ENCODE peak calls at places on chromosomes 13 and 19, in five cellular contexts. L, B, N, F and Z are unnamed samples.

GRCh38 chr13:98411013-98411412 is 165.9 kb downstream of the STK24 start:
- DNase-seq in L (no peak), B (no peak), N (no peak), F (no peak), Z (no peak)

GRCh38 chr13:106752584-106753202 is 184.8 kb upstream of the ARGLU1 start:
- DNase-seq in L (no peak), B (no peak), N (no peak), F (no peak), Z (no peak)

GRCh38 chr19:17996826-17997316 is 11.1 kb upstream of the ARRDC2 start:
- DNase-seq in L (peak), B (peak), N (peak), F (peak), Z (peak)

GRCh38 chr19:35879770-35880317 is 11.5 kb downstream of the APLP1 start:
- DNase-seq in L (peak), B (peak), N (peak), F (peak), Z (peak)

GRCh38 chr19:45245334-45245787 is at the start of gene EXOC3L2:
- DNase-seq in L (no peak), B (no peak), N (no peak), F (no peak), Z (peak)

GRCh38 chr13:98143157-98143553 is 261 bp downstream of the FARP1 start:
- DNase-seq in L (peak), B (no peak), N (peak), F (no peak), Z (no peak)

GRCh38 chr13:96003304-96003703 is 49.9 kb downstream of the UGGT2 start:
- DNase-seq in L (no peak), B (peak), N (no peak), F (no peak), Z (no peak)

GRCh38 chr19:2061936-2062729 is 11.1 kb upstream of the MKNK2 start:
- DNase-seq in L (peak), B (peak), N (no peak), F (no peak), Z (peak)

GRCh38 chr19:34236035-34236793 is 18.1 kb upstream of the GARRE1 start:
- DNase-seq in L (no peak), B (no peak), N (no peak), F (no peak), Z (no peak)

GRCh38 chr13:97445504-97446187 is 11.7 kb downstream of the RAP2A start:
- DNase-seq in L (no peak), B (no peak), N (no peak), F (no peak), Z (no peak)

GRCh38 chr13:29737061-29737460 is 113.4 kb downstream of the UBL3 start:
- DNase-seq in L (no peak), B (no peak), N (no peak), F (no peak), Z (no peak)

GRCh38 chr13:29483211-29483610 is 112.3 kb downstream of the SLC7A1 start:
- DNase-seq in L (peak), B (no peak), N (no peak), F (no peak), Z (no peak)

GRCh38 chr13:89783221-89783755 is 1564.2 kb upstream of the MIR17HG start:
- DNase-seq in L (peak), B (no peak), N (no peak), F (no peak), Z (no peak)

GRCh38 chr19:10560154-10560553 is 5.7 kb downstream of the KRI1 start:
- DNase-seq in L (no peak), B (no peak), N (no peak), F (no peak), Z (no peak)

GRCh38 chr13:111664696-111665095 is 344.3 kb downstream of the TEX29 start:
- DNase-seq in L (no peak), B (no peak), N (no peak), F (no peak), Z (no peak)

GRCh38 chr19:30719189-30719990 is 347.2 kb downstream of the ZNF536 start:
- DNase-seq in L (peak), B (peak), N (peak), F (no peak), Z (peak)

GRCh38 chr13:86681223-86681622 is 882.0 kb upstream of the SLITRK6 start:
- DNase-seq in L (no peak), B (no peak), N (no peak), F (no peak), Z (no peak)

GRCh38 chr13:48749699-48750473 is 96.2 kb downstream of the CYSLTR2 start:
- DNase-seq in L (no peak), B (peak), N (peak), F (peak), Z (peak)

GRCh38 chr19:29966594-29967249 is 24.7 kb downstream of the URI1 start:
- DNase-seq in L (no peak), B (peak), N (no peak), F (no peak), Z (no peak)

GRCh38 chr19:20423381-20424207 is 142.0 kb downstream of the ZNF737 start:
- DNase-seq in L (peak), B (peak), N (peak), F (peak), Z (no peak)

GRCh38 chr19:55324705-55325104 is 436 bp downstream of the TMEM150B start:
- DNase-seq in L (no peak), B (no peak), N (no peak), F (no peak), Z (no peak)

GRCh38 chr13:36038785-36039415 is 92.3 kb downstream of the DCLK1 start:
- DNase-seq in L (no peak), B (no peak), N (no peak), F (no peak), Z (no peak)

GRCh38 chr19:44722131-44723121 is 23.5 kb downstream of the CEACAM16 start:
- DNase-seq in L (no peak), B (no peak), N (no peak), F (no peak), Z (no peak)

GRCh38 chr13:98575009-98575866 is 1.7 kb downstream of the STK24 start:
- DNase-seq in L (no peak), B (no peak), N (no peak), F (no peak), Z (no peak)

GRCh38 chr13:40273173-40274000 is 393.1 kb downstream of the FOXO1 start:
- DNase-seq in L (no peak), B (peak), N (no peak), F (no peak), Z (no peak)

GRCh38 chr19:18417250-18418033 is 1.8 kb upstream of the SSBP4 start:
- DNase-seq in L (peak), B (peak), N (peak), F (no peak), Z (peak)

GRCh38 chr13:49148405-49148804 is 71.7 kb upstream of the MLNR start:
- DNase-seq in L (no peak), B (no peak), N (no peak), F (no peak), Z (no peak)

GRCh38 chr13:89584058-89584457 is 1763.4 kb upstream of the MIR17HG start:
- DNase-seq in L (no peak), B (peak), N (no peak), F (no peak), Z (no peak)

GRCh38 chr13:27118428-27119054 is 53.1 kb downstream of the USP12 start:
- DNase-seq in L (no peak), B (no peak), N (no peak), F (no peak), Z (no peak)

GRCh38 chr19:17967258-17968051 is 548 bp downstream of the KCNN1 start:
- DNase-seq in L (no peak), B (no peak), N (no peak), F (no peak), Z (no peak)

GRCh38 chr13:41178040-41178439 is 16.3 kb downstream of the KBTBD7 start:
- DNase-seq in L (no peak), B (peak), N (no peak), F (no peak), Z (no peak)

GRCh38 chr13:36163809-36164308 is 32.7 kb upstream of the DCLK1 start:
- DNase-seq in L (no peak), B (peak), N (peak), F (no peak), Z (peak)

DNA sequence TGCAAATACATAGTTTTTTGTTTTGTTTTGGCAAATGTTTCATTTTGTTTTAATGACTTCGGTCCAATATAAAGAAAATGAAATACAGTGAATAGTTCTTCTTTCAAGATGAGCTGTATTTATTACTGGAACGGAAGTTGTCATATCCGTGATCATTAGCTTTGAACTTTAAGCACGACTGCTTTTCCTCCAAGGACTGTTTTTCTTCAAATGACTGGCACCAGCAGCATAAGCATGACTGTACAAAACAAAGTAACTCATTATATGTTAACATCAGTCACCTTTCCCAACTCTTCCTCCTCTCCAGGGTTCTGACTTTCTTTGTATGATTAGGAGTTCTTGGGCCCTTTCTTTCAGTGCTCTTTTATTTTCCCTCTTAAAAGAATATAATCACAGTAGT is 20.5 kb downstream of the EDNRB start:
- DNase-seq in L (no peak), B (no peak), N (no peak), F (no peak), Z (no peak)
- TF ChIP-seq POLR2AphosphoS5 in L (no peak), B (no peak), N (peak), F (no peak), Z (no peak)

GRCh38 chr19:46927106-46927505 is 66.3 kb downstream of the ARHGAP35 start:
- DNase-seq in L (no peak), B (no peak), N (no peak), F (no peak), Z (no peak)
- TF ChIP-seq POLR2AphosphoS5 in L (no peak), B (no peak), N (no peak), F (no peak), Z (no peak)

DNA sequence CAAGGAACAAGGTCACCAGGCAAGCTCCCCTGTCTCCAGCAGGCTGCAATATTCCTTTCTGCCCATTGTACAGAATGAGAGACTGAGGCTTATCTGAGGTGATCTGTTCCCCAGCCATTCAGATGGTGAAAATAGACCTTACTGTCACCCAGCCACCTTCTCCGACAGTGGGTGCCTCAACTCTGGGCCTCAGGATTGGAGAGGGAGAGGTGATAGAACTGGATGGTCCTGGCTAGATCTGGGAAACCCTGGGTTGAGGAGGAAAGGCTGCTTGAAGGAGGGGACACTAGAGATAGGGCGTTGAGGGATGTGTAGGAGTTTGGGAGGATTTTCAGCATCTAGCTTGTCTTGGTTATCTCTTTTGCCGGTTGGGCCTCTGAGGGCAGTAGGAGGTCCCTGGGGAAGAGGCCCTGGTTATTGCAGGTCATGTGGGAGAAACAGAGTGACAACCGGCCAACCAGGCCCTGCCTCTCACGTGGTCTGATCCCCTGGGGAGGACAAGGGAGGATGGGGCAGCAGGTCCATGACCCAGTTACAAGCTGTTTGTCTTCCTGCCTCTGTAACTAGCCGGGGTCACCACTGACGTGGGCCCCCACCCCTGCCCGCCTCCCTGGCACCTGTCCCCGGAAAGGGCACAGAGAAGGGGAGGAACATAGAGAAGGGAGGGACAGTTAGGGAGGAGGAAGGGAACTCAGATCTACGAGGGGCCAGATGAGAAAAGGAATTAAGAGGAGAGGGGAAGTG is 8.2 kb downstream of the NFIC start:
- DNase-seq in L (no peak), B (no peak), N (peak), F (no peak), Z (peak)
- TF ChIP-seq POLR2AphosphoS5 in L (peak), B (no peak), N (peak), F (no peak), Z (peak)

GRCh38 chr19:47881757-47882156 is 4.4 kb downstream of the SULT2A1 start:
- DNase-seq in L (no peak), B (peak), N (peak), F (no peak), Z (no peak)

GRCh38 chr19:47885067-47885463 is 1.1 kb downstream of the SULT2A1 start:
- DNase-seq in L (no peak), B (no peak), N (peak), F (no peak), Z (no peak)

GRCh38 chr19:47890865-47891621 is 4.9 kb upstream of the SULT2A1 start:
- DNase-seq in L (no peak), B (no peak), N (peak), F (no peak), Z (no peak)

GRCh38 chr19:47882890-47883289 is 3.2 kb downstream of the SULT2A1 start:
- DNase-seq in L (no peak), B (no peak), N (peak), F (no peak), Z (no peak)

GRCh38 chr19:47886010-47886559 is at the start of gene SULT2A1:
- DNase-seq in L (no peak), B (no peak), N (peak), F (no peak), Z (no peak)
- TF ChIP-seq POLR2AphosphoS5 in L (no peak), B (no peak), N (no peak), F (no peak), Z (no peak)

DNA sequence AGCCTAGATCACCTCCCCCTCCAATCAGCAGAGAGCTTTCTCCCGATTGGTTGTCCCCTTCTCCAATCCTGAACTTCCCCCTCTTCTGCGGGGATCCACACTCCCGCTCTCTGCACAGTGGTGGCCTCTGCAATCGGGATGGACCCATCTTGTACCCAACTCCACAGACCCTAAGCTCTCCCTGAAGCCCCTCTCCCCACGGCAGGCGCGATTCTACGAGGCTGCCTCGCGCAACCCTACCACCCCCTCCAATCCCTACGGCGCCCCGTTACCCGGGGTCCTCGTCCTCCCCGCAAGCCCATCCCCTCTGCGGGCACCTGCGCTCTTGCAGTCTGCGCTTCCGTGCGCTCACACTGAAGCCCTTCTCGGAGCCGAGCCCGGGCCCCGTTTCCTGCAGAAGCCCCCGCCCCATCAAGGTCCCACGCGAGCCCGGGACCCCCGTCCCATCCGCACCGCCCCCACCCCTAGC is 459 bp downstream of the TMEM160 start:
- DNase-seq in L (peak), B (peak), N (peak), F (no peak), Z (peak)
- TF ChIP-seq POLR2AphosphoS5 in L (no peak), B (peak), N (peak), F (no peak), Z (no peak)

GRCh38 chr19:728011-728410 is 19.3 kb downstream of the PALM start:
- DNase-seq in L (peak), B (no peak), N (no peak), F (no peak), Z (no peak)
- TF ChIP-seq POLR2AphosphoS5 in L (peak), B (no peak), N (peak), F (no peak), Z (no peak)

DNA sequence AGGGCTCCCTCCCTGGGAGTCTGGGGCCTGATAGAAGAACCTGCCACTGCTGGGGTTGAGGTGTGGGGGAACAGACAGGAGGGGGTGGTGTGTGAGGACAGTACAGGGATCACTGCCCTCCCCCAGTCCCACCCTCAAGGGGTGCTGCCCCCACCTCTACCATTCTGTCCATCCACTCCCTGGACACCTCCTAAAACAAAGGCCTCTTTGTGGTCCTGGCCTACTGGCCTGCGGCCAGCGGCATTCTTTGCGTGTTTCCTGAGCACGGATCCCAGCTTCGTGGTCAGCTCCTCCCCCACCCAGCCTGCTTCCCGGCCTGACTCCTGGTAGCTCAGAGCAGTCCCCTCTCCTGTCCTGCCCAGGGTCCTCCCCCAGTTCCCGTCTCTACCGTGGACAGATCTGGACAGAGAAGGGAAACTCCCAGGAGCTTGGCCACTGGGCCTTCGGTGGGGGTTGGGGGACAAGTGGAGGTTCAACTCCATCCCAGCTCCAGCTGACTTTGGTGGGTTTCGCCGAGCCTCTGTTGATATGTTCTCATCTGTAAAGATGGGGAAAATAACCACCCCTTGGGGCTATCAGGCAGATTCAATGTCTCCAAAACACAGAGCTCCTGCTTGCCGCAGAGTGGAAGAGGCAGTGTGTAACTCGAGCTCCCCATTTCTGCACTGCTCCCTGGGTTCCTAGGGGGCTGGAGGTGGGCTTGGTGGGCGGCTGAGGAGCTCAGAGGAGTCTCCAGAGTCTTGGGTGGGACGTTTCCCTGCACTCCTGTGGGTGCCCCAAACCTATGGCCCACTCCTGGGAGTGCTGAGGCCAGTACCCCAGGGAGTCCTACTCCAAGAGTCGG is 48.7 kb downstream of the LYL1 start:
- DNase-seq in L (no peak), B (peak), N (peak), F (peak), Z (no peak)
- TF ChIP-seq POLR2AphosphoS5 in L (peak), B (no peak), N (peak), F (peak), Z (no peak)

DNA sequence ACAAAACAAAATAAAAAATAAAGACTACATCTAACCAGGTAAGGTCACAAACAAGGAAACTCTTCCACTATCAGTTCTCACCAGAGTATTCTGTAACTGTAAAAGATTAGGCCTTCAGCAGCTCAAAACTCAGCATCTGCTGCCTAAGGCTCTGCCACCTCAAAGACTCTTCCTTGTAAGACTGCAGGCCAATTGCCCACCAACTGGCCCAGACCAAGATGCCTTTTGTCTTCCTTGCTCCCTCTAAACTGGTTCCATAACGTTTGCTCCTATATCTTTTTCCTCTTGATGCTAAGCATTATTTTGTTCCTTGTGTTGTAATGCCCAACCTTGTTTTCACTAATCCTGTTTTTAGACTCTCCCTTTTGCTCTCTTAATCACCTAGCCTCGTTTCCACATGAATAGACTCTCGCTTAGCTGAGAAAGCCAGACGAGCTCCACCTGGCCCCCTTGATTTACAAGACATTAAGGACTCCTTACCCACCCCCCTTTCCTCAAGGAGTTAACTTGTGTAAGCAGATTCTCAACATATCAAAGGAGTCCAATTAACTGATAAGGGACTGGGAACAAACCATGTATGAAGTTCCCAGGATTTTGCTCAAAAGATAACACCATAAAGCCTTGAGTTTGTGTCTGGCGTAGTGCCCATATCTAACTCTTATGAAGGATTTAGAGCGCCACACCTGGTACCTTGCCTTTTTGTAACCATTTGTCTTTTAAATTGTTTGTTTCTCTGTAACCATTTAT is 1.5 kb downstream of the ZNF814 start:
- DNase-seq in L (no peak), B (peak), N (no peak), F (no peak), Z (no peak)
- TF ChIP-seq POLR2AphosphoS5 in L (no peak), B (peak), N (no peak), F (no peak), Z (no peak)

GRCh38 chr19:47110521-47111080 is 3.0 kb downstream of the ZC3H4 start:
- DNase-seq in L (peak), B (no peak), N (no peak), F (no peak), Z (peak)
- TF ChIP-seq POLR2AphosphoS5 in L (peak), B (no peak), N (peak), F (no peak), Z (peak)